ENCODE peak calls at places on chromosomes 6 and 20, in seven cellular contexts. X is mucosa of descending colon; T is stomach; P is thoracic aorta; G is Jurkat, Clone E6-1; W is GM23248; E is OCI-LY7. F is an unnamed sample.

GRCh38 chr6:134217516-134218140 is 100.3 kb downstream of the SGK1 start:
- DNase-seq in X (no peak), T (no peak), P (no peak), G (no peak), W (peak), E (no peak), F (no peak)

GRCh38 chr20:43975096-43975768 is 60.6 kb downstream of the TOX2 start:
- DNase-seq in X (no peak), T (no peak), P (no peak), G (no peak), W (peak), E (no peak), F (peak)

GRCh38 chr20:9609892-9610502 is 95.6 kb downstream of the LAMP5 start:
- DNase-seq in X (no peak), T (peak), P (no peak), G (peak), W (peak), E (peak), F (peak)

GRCh38 chr6:156421933-156422332 is 355.2 kb upstream of the ARID1B start:
- DNase-seq in X (no peak), T (no peak), P (no peak), G (no peak), W (no peak), E (no peak), F (no peak)

GRCh38 chr6:4879724-4880372 is 103.6 kb downstream of the CDYL start:
- DNase-seq in X (no peak), T (no peak), P (no peak), G (no peak), W (no peak), E (peak), F (no peak)

GRCh38 chr6:34005845-34006644 is 139.8 kb downstream of the GRM4 start:
- DNase-seq in X (no peak), T (no peak), P (no peak), G (no peak), W (no peak), E (no peak), F (no peak)

GRCh38 chr20:57145089-57145631 is 121.3 kb downstream of the BMP7 start:
- DNase-seq in X (no peak), T (no peak), P (no peak), G (no peak), W (no peak), E (no peak), F (no peak)

GRCh38 chr20:58381627-58382026 is 7.4 kb upstream of the VAPB start:
- DNase-seq in X (no peak), T (no peak), P (no peak), G (no peak), W (no peak), E (no peak), F (no peak)

GRCh38 chr20:25584905-25585704 is at the start of gene NINL:
- DNase-seq in X (peak), T (peak), P (no peak), G (peak), W (peak), E (no peak), F (peak)

GRCh38 chr20:21936261-21936660 is 230.8 kb downstream of the PAX1 start:
- DNase-seq in X (no peak), T (no peak), P (no peak), G (no peak), W (no peak), E (no peak), F (no peak)

GRCh38 chr6:80988892-80989291 is 763.6 kb downstream of the TENT5A start:
- DNase-seq in X (no peak), T (no peak), P (no peak), G (no peak), W (peak), E (no peak), F (no peak)

GRCh38 chr6:144365176-144365710 is 80.1 kb downstream of the UTRN start:
- DNase-seq in X (no peak), T (no peak), P (no peak), G (no peak), W (peak), E (no peak), F (no peak)

GRCh38 chr20:47351643-47352331 is 4.7 kb downstream of the ZMYND8 start:
- DNase-seq in X (no peak), T (no peak), P (no peak), G (no peak), W (no peak), E (peak), F (peak)

GRCh38 chr20:4439461-4439860 is 282.2 kb upstream of the PRND start:
- DNase-seq in X (no peak), T (no peak), P (no peak), G (no peak), W (no peak), E (no peak), F (no peak)

GRCh38 chr20:1844723-1845523 is 50.3 kb upstream of the SIRPA start:
- DNase-seq in X (no peak), T (peak), P (no peak), G (peak), W (peak), E (peak), F (peak)

GRCh38 chr6:88945596-88945995 is 17.8 kb downstream of the RNGTT start:
- DNase-seq in X (no peak), T (no peak), P (no peak), G (no peak), W (no peak), E (no peak), F (no peak)

GRCh38 chr6:136523196-136523595 is 27.0 kb downstream of the MAP7 start:
- DNase-seq in X (no peak), T (no peak), P (no peak), G (no peak), W (no peak), E (no peak), F (no peak)

GRCh38 chr6:13554929-13555333 is 19.5 kb upstream of the SIRT5 start:
- DNase-seq in X (no peak), T (no peak), P (no peak), G (no peak), W (peak), E (no peak), F (peak)

GRCh38 chr6:26003102-26003694 is 40.6 kb downstream of the TRIM38 start:
- DNase-seq in X (no peak), T (peak), P (no peak), G (no peak), W (peak), E (peak), F (peak)

GRCh38 chr20:39524371-39524911 is 562.3 kb downstream of the DHX35 start:
- DNase-seq in X (no peak), T (no peak), P (no peak), G (no peak), W (peak), E (no peak), F (no peak)

GRCh38 chr6:169019727-169020491 is 233.7 kb downstream of the THBS2 start:
- DNase-seq in X (no peak), T (no peak), P (no peak), G (no peak), W (no peak), E (no peak), F (peak)

GRCh38 chr6:82917346-82918064 is 148.1 kb downstream of the UBE3D start:
- DNase-seq in X (no peak), T (no peak), P (no peak), G (no peak), W (peak), E (no peak), F (no peak)

GRCh38 chr6:163199371-163199770 is 215.1 kb upstream of the QKI start:
- DNase-seq in X (no peak), T (no peak), P (no peak), G (no peak), W (no peak), E (no peak), F (no peak)

GRCh38 chr20:2535711-2536561 is 437 bp upstream of the TMC2 start:
- DNase-seq in X (no peak), T (no peak), P (no peak), G (no peak), W (no peak), E (no peak), F (no peak)

GRCh38 chr6:34563513-34563870 is 7.4 kb upstream of the SPDEF start:
- DNase-seq in X (no peak), T (peak), P (no peak), G (no peak), W (no peak), E (no peak), F (no peak)

GRCh38 chr20:46151936-46152335 is 33.8 kb downstream of the CD40 start:
- DNase-seq in X (no peak), T (no peak), P (no peak), G (no peak), W (no peak), E (peak), F (no peak)

GRCh38 chr6:73610444-73611275 is 43.1 kb downstream of the SLC17A5 start:
- DNase-seq in X (no peak), T (no peak), P (no peak), G (peak), W (peak), E (peak), F (peak)

GRCh38 chr6:148231572-148231971 is 111.1 kb upstream of the SASH1 start:
- DNase-seq in X (no peak), T (no peak), P (no peak), G (no peak), W (peak), E (no peak), F (peak)

GRCh38 chr6:167870321-167870720 is 43.6 kb downstream of the AFDN start:
- DNase-seq in X (no peak), T (no peak), P (no peak), G (no peak), W (no peak), E (no peak), F (peak)

GRCh38 chr6:45681860-45682488 is 304.2 kb upstream of the SUPT3H start:
- DNase-seq in X (no peak), T (no peak), P (no peak), G (peak), W (peak), E (peak), F (no peak)

GRCh38 chr20:22984008-22984407 is 51.1 kb upstream of the SSTR4 start:
- DNase-seq in X (no peak), T (no peak), P (no peak), G (no peak), W (no peak), E (no peak), F (no peak)

GRCh38 chr6:16518265-16518664 is 243.0 kb downstream of the ATXN1 start:
- DNase-seq in X (no peak), T (no peak), P (no peak), G (no peak), W (no peak), E (no peak), F (no peak)

DNA sequence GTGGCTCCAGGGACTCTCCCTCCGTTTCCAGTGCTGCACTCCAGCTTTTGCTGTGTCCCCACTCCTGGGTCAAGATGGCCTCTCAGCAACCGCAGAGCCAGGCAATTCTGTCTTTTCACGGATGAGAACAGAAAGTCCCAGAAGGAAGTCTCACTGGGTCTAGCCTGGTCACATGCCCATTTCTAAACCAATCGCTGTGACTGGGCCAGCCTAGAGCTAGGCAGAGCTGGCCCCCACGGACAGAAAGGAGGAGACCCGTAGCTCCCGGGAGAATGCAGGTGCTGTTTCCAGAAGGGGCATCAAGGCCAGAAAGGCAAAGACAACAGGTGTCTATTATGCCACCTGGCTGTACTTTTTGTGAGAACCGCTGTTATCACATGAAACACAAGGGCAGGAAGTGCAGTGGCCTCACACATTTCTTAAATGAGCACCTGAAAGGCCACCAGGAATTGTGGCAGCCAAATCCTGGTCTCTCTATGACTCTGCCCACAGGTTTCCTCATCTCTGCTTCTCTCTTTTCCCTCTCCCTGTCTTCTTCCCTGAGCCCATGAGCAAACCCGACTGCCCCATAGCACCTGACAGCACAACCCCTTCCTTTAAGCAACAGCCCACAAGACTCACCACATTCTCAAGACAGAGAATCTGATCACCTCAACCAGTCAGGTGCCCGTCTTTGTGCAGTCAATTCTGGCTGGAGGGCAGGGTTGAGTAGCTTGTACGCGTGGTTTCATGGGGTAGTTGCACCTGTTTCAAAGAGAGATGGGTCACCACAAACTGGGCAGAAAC is 37.1 kb upstream of the B4GALT5 start:
- DNase-seq in X (no peak), T (no peak), P (no peak), G (peak), W (peak), E (peak), F (no peak)
- H3K4me3 ChIP-seq in X (no peak), T (no peak), P (no peak), G (no peak), W (no peak), E (peak), F (no peak)

GRCh38 chr6:12013368-12013617 is 1.2 kb downstream of the HIVEP1 start:
- DNase-seq in X (no peak), T (no peak), P (no peak), G (no peak), W (no peak), E (no peak), F (no peak)
- H3K4me3 ChIP-seq in X (peak), T (peak), P (peak), G (peak), W (peak), E (peak), F (peak)

DNA sequence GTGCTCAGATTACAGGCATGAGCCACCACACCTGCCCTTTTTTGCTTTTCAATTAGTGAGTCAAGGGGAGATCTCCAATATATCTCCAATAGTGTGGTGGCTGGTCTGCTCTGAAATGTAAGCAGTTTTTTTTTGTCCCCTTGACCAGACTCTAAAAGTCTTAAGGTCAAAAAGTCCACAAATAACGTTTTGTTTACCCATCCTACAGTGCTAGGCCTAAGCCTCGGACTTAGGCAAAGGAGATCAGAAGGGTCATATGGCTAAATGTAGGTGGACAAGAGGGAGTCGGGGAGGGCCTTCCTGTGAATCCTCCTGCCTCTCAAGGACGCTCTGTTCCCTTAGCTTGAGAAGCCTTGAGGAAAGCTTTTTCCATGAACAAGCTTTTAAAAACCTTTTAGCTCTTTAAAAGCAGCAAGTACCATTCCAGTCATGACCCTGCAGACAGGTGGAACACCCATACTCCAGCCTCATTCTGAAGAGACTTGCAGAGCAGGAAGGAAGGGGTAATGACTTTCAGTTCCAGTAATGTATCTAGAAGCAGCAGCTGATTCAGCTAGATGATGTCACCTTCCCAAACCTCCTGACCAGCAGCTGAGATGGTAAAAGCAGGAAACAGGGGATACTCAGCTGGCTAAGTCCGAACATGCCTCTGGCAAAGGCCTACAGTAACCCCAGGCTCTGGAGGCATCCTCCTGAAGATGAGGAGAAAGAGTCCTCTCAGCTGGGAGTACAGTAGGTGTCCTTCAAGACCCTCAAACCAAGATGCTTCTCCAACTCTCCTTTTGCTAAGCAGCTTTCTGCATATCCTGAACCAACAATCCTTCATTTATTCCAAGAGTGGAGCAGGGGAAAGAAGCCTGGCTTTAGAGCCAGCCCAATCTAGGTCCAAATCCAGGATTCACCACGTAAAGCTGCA is 23.6 kb downstream of the BCL2L1 start:
- DNase-seq in X (no peak), T (peak), P (peak), G (no peak), W (peak), E (peak), F (peak)
- H3K4me3 ChIP-seq in X (no peak), T (no peak), P (peak), G (no peak), W (no peak), E (peak), F (no peak)

DNA sequence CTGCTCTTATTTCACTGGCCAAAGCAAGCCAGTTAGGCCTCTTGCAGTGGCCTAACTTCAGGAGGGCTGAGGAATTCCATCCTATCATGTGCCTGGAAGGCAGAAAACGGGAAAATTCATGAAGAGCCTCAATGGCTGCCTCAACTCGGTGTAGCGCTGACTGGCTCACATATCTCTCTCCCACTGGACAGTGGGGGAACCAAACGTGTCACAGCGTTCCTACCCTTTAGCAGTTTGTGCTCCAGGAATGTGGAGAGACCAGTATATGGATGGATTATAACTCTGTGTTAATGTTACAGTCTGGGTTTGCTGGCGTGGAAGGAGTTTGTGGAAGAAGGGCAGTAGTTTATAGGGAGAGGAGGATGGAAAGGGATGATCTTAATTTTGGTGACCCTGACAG is 11.8 kb upstream of the C2 start:
- DNase-seq in X (no peak), T (no peak), P (no peak), G (no peak), W (no peak), E (no peak), F (no peak)
- H3K4me3 ChIP-seq in X (no peak), T (no peak), P (no peak), G (no peak), W (no peak), E (no peak), F (no peak)

GRCh38 chr6:6005467-6006427 is 978 bp downstream of the NRN1 start:
- DNase-seq in X (no peak), T (no peak), P (no peak), G (no peak), W (peak), E (no peak), F (no peak)

GRCh38 chr6:6002809-6003333 is 3.9 kb downstream of the NRN1 start:
- DNase-seq in X (no peak), T (no peak), P (no peak), G (no peak), W (no peak), E (no peak), F (no peak)

GRCh38 chr6:6002005-6002808 is 4.5 kb downstream of the NRN1 start:
- DNase-seq in X (peak), T (no peak), P (no peak), G (no peak), W (peak), E (no peak), F (no peak)

GRCh38 chr6:6003334-6004146 is 3.2 kb downstream of the NRN1 start:
- DNase-seq in X (peak), T (no peak), P (no peak), G (peak), W (peak), E (no peak), F (no peak)

GRCh38 chr6:6004147-6004995 is 2.4 kb downstream of the NRN1 start:
- DNase-seq in X (no peak), T (no peak), P (no peak), G (peak), W (peak), E (no peak), F (peak)
- H3K4me3 ChIP-seq in X (no peak), T (peak), P (peak), G (peak), W (peak), E (no peak), F (no peak)

GRCh38 chr20:11776687-11777086 is 141.0 kb upstream of the BTBD3 start:
- DNase-seq in X (no peak), T (no peak), P (no peak), G (no peak), W (peak), E (no peak), F (no peak)
- H3K4me3 ChIP-seq in X (no peak), T (no peak), P (no peak), G (no peak), W (no peak), E (no peak), F (no peak)

GRCh38 chr20:35724321-35725230 is 17.5 kb downstream of the RBM39 start:
- DNase-seq in X (no peak), T (no peak), P (no peak), G (no peak), W (no peak), E (no peak), F (no peak)
- H3K4me3 ChIP-seq in X (no peak), T (no peak), P (no peak), G (no peak), W (no peak), E (no peak), F (no peak)

F was measured in fibroblast of pulmonary artery.